ENCODE peak calls at places on chromosomes 11 and 22, in eight cellular contexts. One of them, this sample, is unnamed.

GRCh38 chr11:107721207-107721606 is 9.4 kb upstream of the SLN start:
- DNase-seq in NB4: no peak
- DNase-seq in AG10803: no peak
- DNase-seq in Peyer's patch: no peak
- DNase-seq in epithelial cell of esophagus: no peak
- DNase-seq in esophagus squamous epithelium: no peak
- DNase-seq in astrocyte of the spinal cord: no peak
- DNase-seq in GM23338: no peak
- DNase-seq in this sample: no peak

GRCh38 chr11:76263657-76264056 is 57.4 kb upstream of the WNT11 start:
- DNase-seq in NB4: no peak
- DNase-seq in AG10803: no peak
- DNase-seq in Peyer's patch: no peak
- DNase-seq in epithelial cell of esophagus: no peak
- DNase-seq in esophagus squamous epithelium: no peak
- DNase-seq in astrocyte of the spinal cord: no peak
- DNase-seq in GM23338: no peak
- DNase-seq in this sample: no peak

GRCh38 chr11:125335101-125335500 is 161.0 kb downstream of the FEZ1 start:
- DNase-seq in NB4: no peak
- DNase-seq in AG10803: no peak
- DNase-seq in Peyer's patch: no peak
- DNase-seq in epithelial cell of esophagus: no peak
- DNase-seq in esophagus squamous epithelium: no peak
- DNase-seq in astrocyte of the spinal cord: no peak
- DNase-seq in GM23338: no peak
- DNase-seq in this sample: no peak

GRCh38 chr22:29621761-29622526 is 18.5 kb downstream of the NF2 start:
- DNase-seq in NB4: no peak
- DNase-seq in AG10803: peak; percentile 97
- DNase-seq in Peyer's patch: no peak
- DNase-seq in epithelial cell of esophagus: peak; percentile 97
- DNase-seq in esophagus squamous epithelium: no peak
- DNase-seq in astrocyte of the spinal cord: peak; percentile 94
- DNase-seq in GM23338: peak; percentile 40
- DNase-seq in this sample: peak; percentile 87

GRCh38 chr22:37345863-37346514 is 63.7 kb downstream of the CYTH4 start:
- DNase-seq in NB4: no peak
- DNase-seq in AG10803: peak; percentile 96
- DNase-seq in Peyer's patch: no peak
- DNase-seq in epithelial cell of esophagus: peak; percentile 13
- DNase-seq in esophagus squamous epithelium: no peak
- DNase-seq in astrocyte of the spinal cord: peak; percentile 71
- DNase-seq in GM23338: no peak
- DNase-seq in this sample: no peak

GRCh38 chr11:96287796-96288439 is 55.1 kb downstream of the MAML2 start:
- DNase-seq in NB4: no peak
- DNase-seq in AG10803: no peak
- DNase-seq in Peyer's patch: no peak
- DNase-seq in epithelial cell of esophagus: no peak
- DNase-seq in esophagus squamous epithelium: no peak
- DNase-seq in astrocyte of the spinal cord: no peak
- DNase-seq in GM23338: no peak
- DNase-seq in this sample: no peak

GRCh38 chr11:76013526-76013925 is 192.8 kb downstream of the WNT11 start:
- DNase-seq in NB4: peak; percentile 55
- DNase-seq in AG10803: no peak
- DNase-seq in Peyer's patch: no peak
- DNase-seq in epithelial cell of esophagus: no peak
- DNase-seq in esophagus squamous epithelium: no peak
- DNase-seq in astrocyte of the spinal cord: no peak
- DNase-seq in GM23338: no peak
- DNase-seq in this sample: no peak

GRCh38 chr11:120135838-120136237 is 2.1 kb downstream of the TRIM29 start:
- DNase-seq in NB4: no peak
- DNase-seq in AG10803: no peak
- DNase-seq in Peyer's patch: no peak
- DNase-seq in epithelial cell of esophagus: peak; percentile 83
- DNase-seq in esophagus squamous epithelium: no peak
- DNase-seq in astrocyte of the spinal cord: no peak
- DNase-seq in GM23338: no peak
- DNase-seq in this sample: no peak

GRCh38 chr11:38582151-38582550 is 1984.1 kb upstream of the RAG2 start:
- DNase-seq in NB4: no peak
- DNase-seq in AG10803: no peak
- DNase-seq in Peyer's patch: no peak
- DNase-seq in epithelial cell of esophagus: no peak
- DNase-seq in esophagus squamous epithelium: no peak
- DNase-seq in astrocyte of the spinal cord: peak; percentile 6
- DNase-seq in GM23338: no peak
- DNase-seq in this sample: no peak

GRCh38 chr11:44130751-44131150 is 35.3 kb downstream of the EXT2 start:
- DNase-seq in NB4: no peak
- DNase-seq in AG10803: no peak
- DNase-seq in Peyer's patch: no peak
- DNase-seq in epithelial cell of esophagus: no peak
- DNase-seq in esophagus squamous epithelium: no peak
- DNase-seq in astrocyte of the spinal cord: no peak
- DNase-seq in GM23338: peak; percentile 7
- DNase-seq in this sample: no peak
- TF ChIP-seq CTCF in NB4: no peak
- TF ChIP-seq CTCF in AG10803: no peak
- TF ChIP-seq CTCF in Peyer's patch: no peak
- TF ChIP-seq CTCF in epithelial cell of esophagus: no peak
- TF ChIP-seq CTCF in esophagus squamous epithelium: no peak
- TF ChIP-seq CTCF in astrocyte of the spinal cord: no peak
- TF ChIP-seq CTCF in GM23338: no peak
- TF ChIP-seq CTCF in this sample: no peak

DNA sequence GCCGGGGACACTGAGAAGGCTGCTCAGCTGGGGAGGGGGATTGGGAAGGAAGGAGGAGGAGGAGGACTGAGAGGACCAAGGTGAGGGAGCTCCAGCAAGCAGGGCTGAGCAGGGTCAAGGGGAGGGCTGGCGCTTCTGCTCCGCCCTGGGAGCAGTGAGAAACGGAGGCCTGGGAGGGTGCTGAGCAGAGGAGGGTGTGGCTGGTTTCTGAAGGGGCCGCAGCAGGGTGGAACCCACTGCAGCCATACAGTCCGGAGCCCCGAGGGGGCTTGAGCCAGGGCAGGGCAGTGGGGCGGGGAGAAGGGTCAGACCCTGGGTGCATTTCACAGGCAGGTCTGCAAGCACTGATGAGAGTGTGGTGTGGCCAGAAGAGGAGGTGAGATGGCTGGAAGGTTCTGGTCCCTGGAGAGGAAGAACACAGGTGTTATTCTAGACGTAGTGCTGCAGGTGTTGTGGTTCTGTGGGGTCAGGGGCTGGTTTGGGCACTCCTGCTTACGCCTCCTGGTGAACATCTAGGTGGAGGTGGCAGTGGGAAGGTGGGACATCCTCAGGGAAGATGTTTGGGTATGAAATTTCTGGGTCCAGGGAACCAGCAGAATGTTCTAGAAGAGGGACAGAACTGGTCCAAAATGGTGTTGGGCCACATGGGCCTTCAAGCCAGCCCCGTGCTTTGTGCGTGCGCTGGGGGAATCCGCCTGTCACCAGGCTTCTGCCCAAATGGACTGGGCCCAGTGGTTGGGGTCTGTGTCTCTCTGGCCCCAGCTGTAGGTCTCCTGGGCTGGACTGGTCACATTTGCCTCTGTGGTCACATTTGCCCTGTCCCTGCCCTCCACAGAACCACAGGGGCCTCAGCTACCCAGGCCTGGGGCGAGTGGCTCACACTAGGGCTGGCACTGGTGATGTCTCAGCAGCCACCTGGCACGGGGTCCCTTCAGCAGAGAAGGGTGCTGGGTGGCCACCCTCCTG is 714.7 kb downstream of the BRD1 start:
- DNase-seq in NB4: no peak
- DNase-seq in AG10803: no peak
- DNase-seq in Peyer's patch: no peak
- DNase-seq in epithelial cell of esophagus: no peak
- DNase-seq in esophagus squamous epithelium: no peak
- DNase-seq in astrocyte of the spinal cord: no peak
- DNase-seq in GM23338: no peak
- DNase-seq in this sample: no peak
- H3K4me3 ChIP-seq in NB4: no peak overlapping the region
- H3K4me3 ChIP-seq in AG10803: no peak overlapping the region
- H3K4me3 ChIP-seq in Peyer's patch: no peak overlapping the region
- H3K4me3 ChIP-seq in epithelial cell of esophagus: no peak overlapping the region
- H3K4me3 ChIP-seq in esophagus squamous epithelium: no peak overlapping the region
- H3K4me3 ChIP-seq in astrocyte of the spinal cord: no peak overlapping the region
- H3K4me3 ChIP-seq in GM23338: no peak overlapping the region
- H3K4me3 ChIP-seq in this sample: no peak overlapping the region

GRCh38 chr11:73989156-73989555 is 6.5 kb upstream of the UCP2 start:
- DNase-seq in NB4: no peak
- DNase-seq in AG10803: no peak
- DNase-seq in Peyer's patch: peak; percentile 57
- DNase-seq in epithelial cell of esophagus: no peak
- DNase-seq in esophagus squamous epithelium: no peak
- DNase-seq in astrocyte of the spinal cord: no peak
- DNase-seq in GM23338: no peak
- DNase-seq in this sample: no peak
- TF ChIP-seq CTCF in NB4: no peak
- TF ChIP-seq CTCF in AG10803: no peak
- TF ChIP-seq CTCF in Peyer's patch: peak; percentile 16
- TF ChIP-seq CTCF in epithelial cell of esophagus: no peak
- TF ChIP-seq CTCF in esophagus squamous epithelium: no peak
- TF ChIP-seq CTCF in astrocyte of the spinal cord: no peak
- TF ChIP-seq CTCF in GM23338: no peak
- TF ChIP-seq CTCF in this sample: peak; percentile 25

GRCh38 chr11:133924661-133925060 is 32.1 kb downstream of the IGSF9B start:
- DNase-seq in NB4: no peak
- DNase-seq in AG10803: no peak
- DNase-seq in Peyer's patch: no peak
- DNase-seq in epithelial cell of esophagus: no peak
- DNase-seq in esophagus squamous epithelium: no peak
- DNase-seq in astrocyte of the spinal cord: no peak
- DNase-seq in GM23338: no peak
- DNase-seq in this sample: no peak

GRCh38 chr11:133926466-133927246 is 30.1 kb downstream of the IGSF9B start:
- DNase-seq in NB4: no peak
- DNase-seq in AG10803: no peak
- DNase-seq in Peyer's patch: no peak
- DNase-seq in epithelial cell of esophagus: no peak
- DNase-seq in esophagus squamous epithelium: no peak
- DNase-seq in astrocyte of the spinal cord: no peak
- DNase-seq in GM23338: no peak
- DNase-seq in this sample: no peak

GRCh38 chr11:133927690-133928627 is 28.8 kb downstream of the IGSF9B start:
- DNase-seq in NB4: peak; percentile 80
- DNase-seq in AG10803: peak; percentile 48
- DNase-seq in Peyer's patch: peak; percentile 73
- DNase-seq in epithelial cell of esophagus: peak; percentile 42
- DNase-seq in esophagus squamous epithelium: no peak
- DNase-seq in astrocyte of the spinal cord: peak; percentile 35
- DNase-seq in GM23338: peak; percentile 85
- DNase-seq in this sample: peak; percentile 56

GRCh38 chr11:133928628-133929059 is 28.1 kb downstream of the IGSF9B start:
- DNase-seq in NB4: peak; percentile 88
- DNase-seq in AG10803: peak; percentile 42
- DNase-seq in Peyer's patch: no peak
- DNase-seq in epithelial cell of esophagus: peak; percentile 8
- DNase-seq in esophagus squamous epithelium: no peak
- DNase-seq in astrocyte of the spinal cord: no peak
- DNase-seq in GM23338: peak; percentile 28
- DNase-seq in this sample: peak; percentile 88

DNA sequence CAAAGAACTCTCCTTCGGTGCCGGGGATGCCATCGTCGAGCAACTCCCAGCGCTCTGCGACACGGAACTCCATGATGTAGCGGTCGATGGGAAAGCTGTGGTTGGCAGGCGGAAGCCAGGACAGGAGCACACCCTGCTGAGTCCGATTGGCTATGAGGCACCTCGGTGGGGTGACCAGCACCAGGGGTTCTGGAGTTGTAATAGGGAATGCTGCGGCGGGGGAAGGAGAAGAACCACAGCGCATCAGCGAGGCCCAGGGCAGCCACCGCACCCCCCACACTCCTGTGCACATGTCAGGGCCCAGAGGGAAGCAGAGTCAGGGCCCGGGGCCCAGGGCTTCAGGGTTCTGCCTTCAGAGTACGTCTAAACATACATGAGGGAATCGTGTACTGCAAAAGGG is 31.0 kb downstream of the IGSF9B start:
- DNase-seq in NB4: no peak
- DNase-seq in AG10803: no peak
- DNase-seq in Peyer's patch: no peak
- DNase-seq in epithelial cell of esophagus: no peak
- DNase-seq in esophagus squamous epithelium: no peak
- DNase-seq in astrocyte of the spinal cord: no peak
- DNase-seq in GM23338: no peak
- DNase-seq in this sample: no peak
- H3K4me3 ChIP-seq in NB4: no peak overlapping the region
- H3K4me3 ChIP-seq in AG10803: no peak overlapping the region
- H3K4me3 ChIP-seq in Peyer's patch: no peak overlapping the region
- H3K4me3 ChIP-seq in epithelial cell of esophagus: no peak overlapping the region
- H3K4me3 ChIP-seq in esophagus squamous epithelium: no peak overlapping the region
- H3K4me3 ChIP-seq in astrocyte of the spinal cord: no peak overlapping the region
- H3K4me3 ChIP-seq in GM23338: no peak overlapping the region
- H3K4me3 ChIP-seq in this sample: no peak overlapping the region

This sample was measured in LNCaP clone FGC.